ENCODE peak calls at places on chromosomes 11 and 22, in four cellular contexts. Z is GM23248, X is amniotic epithelial cell, W is cardiac muscle cell. B is an unnamed sample.

GRCh38 chr22:25554321-25555088 is 10.0 kb upstream of the GRK3 start:
- DNase-seq in Z (no peak), X (no peak), W (no peak), B (no peak)

GRCh38 chr11:122440783-122441701 is 214.5 kb upstream of the UBASH3B start:
- DNase-seq in Z (peak), X (peak), W (peak), B (peak)

GRCh38 chr11:85595285-85595884 is 31.8 kb downstream of the DLG2 start:
- DNase-seq in Z (peak), X (peak), W (peak), B (peak)

GRCh38 chr22:37967147-37967546 is 13.6 kb downstream of the POLR2F start:
- DNase-seq in Z (no peak), X (no peak), W (no peak), B (no peak)

GRCh38 chr11:118438314-118438931 is 2.1 kb downstream of the KMT2A start:
- DNase-seq in Z (peak), X (peak), W (peak), B (peak)

GRCh38 chr22:37472418-37473006 is 13.7 kb downstream of the MFNG start:
- DNase-seq in Z (peak), X (peak), W (peak), B (no peak)

GRCh38 chr11:125720781-125721180 is 25.3 kb upstream of the PATE1 start:
- DNase-seq in Z (peak), X (no peak), W (no peak), B (no peak)

GRCh38 chr11:60657880-60658279 is 41.5 kb upstream of the MS4A8 start:
- DNase-seq in Z (no peak), X (peak), W (no peak), B (no peak)

GRCh38 chr11:14768789-14769188 is 123.2 kb downstream of the CYP2R1 start:
- DNase-seq in Z (no peak), X (no peak), W (no peak), B (no peak)

GRCh38 chr11:70067591-70068341 is 10.4 kb upstream of the ANO1 start:
- DNase-seq in Z (no peak), X (no peak), W (no peak), B (peak)

GRCh38 chr11:19218216-19218615 is 16.4 kb upstream of the CSRP3 start:
- DNase-seq in Z (no peak), X (no peak), W (no peak), B (peak)

GRCh38 chr22:49308300-49308699 is 519.4 kb downstream of the BRD1 start:
- DNase-seq in Z (no peak), X (no peak), W (no peak), B (no peak)

GRCh38 chr22:32916025-32916424 is 114.5 kb downstream of the TIMP3 start:
- DNase-seq in Z (no peak), X (no peak), W (no peak), B (no peak)

GRCh38 chr22:24423519-24424000 is 3.8 kb upstream of the ADORA2A start:
- DNase-seq in Z (peak), X (no peak), W (peak), B (peak)

GRCh38 chr11:45931739-45932138 is 9.3 kb downstream of the LARGE2 start:
- DNase-seq in Z (no peak), X (no peak), W (no peak), B (no peak)